ENCODE peak calls at places on chromosomes 16 and 17, in five cellular contexts. One of them, this sample, is unnamed.

GRCh38 chr17:43721537-43722268 is 36.9 kb downstream of the SOST start:
- DNase-seq in fibroblast of mammary gland: peak
- DNase-seq in T-helper 9 cell: no peak
- DNase-seq in AG10803: peak
- DNase-seq in activated T-helper 2 cell treated with anti-CD3 and anti-CD28 coated beads, Interferon-gamma antibody, Interleukin-2, Interleukin-4, amounts not matched to agents 10 μg/mL and 5 μg/mL and 100 μg/mL, durations not matched to agents 14 hours and 24 hours and 36 hours: no peak
- DNase-seq in this sample: no peak

GRCh38 chr17:32757963-32758362 is 119.0 kb downstream of the MYO1D start:
- DNase-seq in fibroblast of mammary gland: no peak
- DNase-seq in activated T-helper 2 cell treated with anti-CD3 and anti-CD28 coated beads, Interferon-gamma antibody, Interleukin-2, Interleukin-4, amounts not matched to agents 10 μg/mL and 5 μg/mL and 100 μg/mL, durations not matched to agents 14 hours and 24 hours and 36 hours: no peak
- DNase-seq in T-helper 9 cell: no peak
- DNase-seq in AG10803: peak
- DNase-seq in this sample: no peak

GRCh38 chr17:67717192-67717623 is 528 bp upstream of the NOL11 start:
- DNase-seq in T-helper 9 cell: no peak
- DNase-seq in fibroblast of mammary gland: no peak
- DNase-seq in AG10803: peak
- DNase-seq in activated T-helper 2 cell treated with anti-CD3 and anti-CD28 coated beads, Interferon-gamma antibody, Interleukin-2, Interleukin-4, amounts not matched to agents 10 μg/mL and 5 μg/mL and 100 μg/mL, durations not matched to agents 14 hours and 24 hours and 36 hours: no peak
- DNase-seq in this sample: no peak

GRCh38 chr16:48498761-48499600 is 111.0 kb downstream of the N4BP1 start:
- DNase-seq in T-helper 9 cell: no peak
- DNase-seq in fibroblast of mammary gland: peak
- DNase-seq in AG10803: peak
- DNase-seq in activated T-helper 2 cell treated with anti-CD3 and anti-CD28 coated beads, Interferon-gamma antibody, Interleukin-2, Interleukin-4, amounts not matched to agents 10 μg/mL and 5 μg/mL and 100 μg/mL, durations not matched to agents 14 hours and 24 hours and 36 hours: no peak
- DNase-seq in this sample: no peak

GRCh38 chr17:83132251-83133081 is 53.1 kb downstream of the METRNL start:
- DNase-seq in T-helper 9 cell: no peak
- DNase-seq in AG10803: no peak
- DNase-seq in activated T-helper 2 cell treated with anti-CD3 and anti-CD28 coated beads, Interferon-gamma antibody, Interleukin-2, Interleukin-4, amounts not matched to agents 10 μg/mL and 5 μg/mL and 100 μg/mL, durations not matched to agents 14 hours and 24 hours and 36 hours: no peak
- DNase-seq in fibroblast of mammary gland: no peak
- DNase-seq in this sample: no peak

GRCh38 chr17:79859676-79860615 is 20.7 kb upstream of the CBX4 start:
- DNase-seq in T-helper 9 cell: no peak
- DNase-seq in fibroblast of mammary gland: no peak
- DNase-seq in activated T-helper 2 cell treated with anti-CD3 and anti-CD28 coated beads, Interferon-gamma antibody, Interleukin-2, Interleukin-4, amounts not matched to agents 10 μg/mL and 5 μg/mL and 100 μg/mL, durations not matched to agents 14 hours and 24 hours and 36 hours: no peak
- DNase-seq in AG10803: no peak
- DNase-seq in this sample: no peak

GRCh38 chr17:19327039-19327776 is 35.3 kb downstream of the B9D1 start:
- DNase-seq in AG10803: peak
- DNase-seq in fibroblast of mammary gland: peak
- DNase-seq in T-helper 9 cell: no peak
- DNase-seq in activated T-helper 2 cell treated with anti-CD3 and anti-CD28 coated beads, Interferon-gamma antibody, Interleukin-2, Interleukin-4, amounts not matched to agents 10 μg/mL and 5 μg/mL and 100 μg/mL, durations not matched to agents 14 hours and 24 hours and 36 hours: no peak
- DNase-seq in this sample: no peak

GRCh38 chr16:86181526-86181925 is 282.6 kb downstream of the IRF8 start:
- DNase-seq in AG10803: no peak
- DNase-seq in fibroblast of mammary gland: no peak
- DNase-seq in activated T-helper 2 cell treated with anti-CD3 and anti-CD28 coated beads, Interferon-gamma antibody, Interleukin-2, Interleukin-4, amounts not matched to agents 10 μg/mL and 5 μg/mL and 100 μg/mL, durations not matched to agents 14 hours and 24 hours and 36 hours: no peak
- DNase-seq in T-helper 9 cell: no peak
- DNase-seq in this sample: no peak

GRCh38 chr17:47686661-47687327 is 7.2 kb upstream of the TBKBP1 start:
- DNase-seq in T-helper 9 cell: no peak
- DNase-seq in AG10803: peak
- DNase-seq in fibroblast of mammary gland: peak
- DNase-seq in activated T-helper 2 cell treated with anti-CD3 and anti-CD28 coated beads, Interferon-gamma antibody, Interleukin-2, Interleukin-4, amounts not matched to agents 10 μg/mL and 5 μg/mL and 100 μg/mL, durations not matched to agents 14 hours and 24 hours and 36 hours: no peak
- DNase-seq in this sample: no peak

GRCh38 chr17:63479495-63480184 is 2.8 kb downstream of the ACE start:
- DNase-seq in AG10803: no peak
- DNase-seq in fibroblast of mammary gland: no peak
- DNase-seq in T-helper 9 cell: no peak
- DNase-seq in activated T-helper 2 cell treated with anti-CD3 and anti-CD28 coated beads, Interferon-gamma antibody, Interleukin-2, Interleukin-4, amounts not matched to agents 10 μg/mL and 5 μg/mL and 100 μg/mL, durations not matched to agents 14 hours and 24 hours and 36 hours: no peak
- DNase-seq in this sample: no peak

GRCh38 chr16:495127-495748 is 32.3 kb upstream of the CAPN15 start:
- DNase-seq in T-helper 9 cell: no peak
- DNase-seq in fibroblast of mammary gland: peak
- DNase-seq in AG10803: peak
- DNase-seq in activated T-helper 2 cell treated with anti-CD3 and anti-CD28 coated beads, Interferon-gamma antibody, Interleukin-2, Interleukin-4, amounts not matched to agents 10 μg/mL and 5 μg/mL and 100 μg/mL, durations not matched to agents 14 hours and 24 hours and 36 hours: no peak
- DNase-seq in this sample: no peak

GRCh38 chr16:82699262-82699661 is 72.5 kb downstream of the CDH13 start:
- DNase-seq in fibroblast of mammary gland: no peak
- DNase-seq in activated T-helper 2 cell treated with anti-CD3 and anti-CD28 coated beads, Interferon-gamma antibody, Interleukin-2, Interleukin-4, amounts not matched to agents 10 μg/mL and 5 μg/mL and 100 μg/mL, durations not matched to agents 14 hours and 24 hours and 36 hours: no peak
- DNase-seq in T-helper 9 cell: no peak
- DNase-seq in AG10803: no peak
- DNase-seq in this sample: no peak

GRCh38 chr16:85902366-85903155 is 3.6 kb downstream of the IRF8 start:
- DNase-seq in activated T-helper 2 cell treated with anti-CD3 and anti-CD28 coated beads, Interferon-gamma antibody, Interleukin-2, Interleukin-4, amounts not matched to agents 10 μg/mL and 5 μg/mL and 100 μg/mL, durations not matched to agents 14 hours and 24 hours and 36 hours: peak
- DNase-seq in AG10803: no peak
- DNase-seq in fibroblast of mammary gland: no peak
- DNase-seq in T-helper 9 cell: peak
- DNase-seq in this sample: no peak

GRCh38 chr17:67974598-67975066 is 21.6 kb downstream of the C17orf58 start:
- DNase-seq in AG10803: no peak
- DNase-seq in T-helper 9 cell: no peak
- DNase-seq in fibroblast of mammary gland: no peak
- DNase-seq in activated T-helper 2 cell treated with anti-CD3 and anti-CD28 coated beads, Interferon-gamma antibody, Interleukin-2, Interleukin-4, amounts not matched to agents 10 μg/mL and 5 μg/mL and 100 μg/mL, durations not matched to agents 14 hours and 24 hours and 36 hours: no peak
- DNase-seq in this sample: no peak

GRCh38 chr16:13906426-13907089 is 13.4 kb upstream of the ERCC4 start:
- DNase-seq in activated T-helper 2 cell treated with anti-CD3 and anti-CD28 coated beads, Interferon-gamma antibody, Interleukin-2, Interleukin-4, amounts not matched to agents 10 μg/mL and 5 μg/mL and 100 μg/mL, durations not matched to agents 14 hours and 24 hours and 36 hours: no peak
- DNase-seq in T-helper 9 cell: no peak
- DNase-seq in AG10803: no peak
- DNase-seq in fibroblast of mammary gland: peak
- DNase-seq in this sample: no peak

GRCh38 chr17:60135951-60136666 is 13.7 kb upstream of the CA4 start:
- DNase-seq in T-helper 9 cell: no peak
- DNase-seq in activated T-helper 2 cell treated with anti-CD3 and anti-CD28 coated beads, Interferon-gamma antibody, Interleukin-2, Interleukin-4, amounts not matched to agents 10 μg/mL and 5 μg/mL and 100 μg/mL, durations not matched to agents 14 hours and 24 hours and 36 hours: no peak
- DNase-seq in fibroblast of mammary gland: no peak
- DNase-seq in AG10803: no peak
- DNase-seq in this sample: no peak

GRCh38 chr16:89502319-89502843 is 5.8 kb upstream of the SPG7 start:
- DNase-seq in T-helper 9 cell: no peak
- DNase-seq in AG10803: no peak
- DNase-seq in fibroblast of mammary gland: no peak
- DNase-seq in activated T-helper 2 cell treated with anti-CD3 and anti-CD28 coated beads, Interferon-gamma antibody, Interleukin-2, Interleukin-4, amounts not matched to agents 10 μg/mL and 5 μg/mL and 100 μg/mL, durations not matched to agents 14 hours and 24 hours and 36 hours: no peak
- DNase-seq in this sample: no peak

GRCh38 chr17:1460233-1460632 is 4.2 kb upstream of the CRK start:
- DNase-seq in AG10803: peak
- DNase-seq in T-helper 9 cell: no peak
- DNase-seq in fibroblast of mammary gland: peak
- DNase-seq in activated T-helper 2 cell treated with anti-CD3 and anti-CD28 coated beads, Interferon-gamma antibody, Interleukin-2, Interleukin-4, amounts not matched to agents 10 μg/mL and 5 μg/mL and 100 μg/mL, durations not matched to agents 14 hours and 24 hours and 36 hours: no peak
- DNase-seq in this sample: no peak

GRCh38 chr16:11572301-11572995 is 14.3 kb downstream of the LITAF start:
- DNase-seq in AG10803: no peak
- DNase-seq in fibroblast of mammary gland: no peak
- DNase-seq in T-helper 9 cell: peak
- DNase-seq in activated T-helper 2 cell treated with anti-CD3 and anti-CD28 coated beads, Interferon-gamma antibody, Interleukin-2, Interleukin-4, amounts not matched to agents 10 μg/mL and 5 μg/mL and 100 μg/mL, durations not matched to agents 14 hours and 24 hours and 36 hours: no peak
- DNase-seq in this sample: no peak

GRCh38 chr17:16814439-16814838 is 124.4 kb downstream of the CCDC144A start:
- DNase-seq in activated T-helper 2 cell treated with anti-CD3 and anti-CD28 coated beads, Interferon-gamma antibody, Interleukin-2, Interleukin-4, amounts not matched to agents 10 μg/mL and 5 μg/mL and 100 μg/mL, durations not matched to agents 14 hours and 24 hours and 36 hours: no peak
- DNase-seq in fibroblast of mammary gland: no peak
- DNase-seq in AG10803: no peak
- DNase-seq in T-helper 9 cell: no peak
- DNase-seq in this sample: no peak

GRCh38 chr17:40286473-40286872 is 1.2 kb upstream of the CDC6 start:
- DNase-seq in fibroblast of mammary gland: no peak
- DNase-seq in T-helper 9 cell: no peak
- DNase-seq in AG10803: no peak
- DNase-seq in activated T-helper 2 cell treated with anti-CD3 and anti-CD28 coated beads, Interferon-gamma antibody, Interleukin-2, Interleukin-4, amounts not matched to agents 10 μg/mL and 5 μg/mL and 100 μg/mL, durations not matched to agents 14 hours and 24 hours and 36 hours: no peak
- DNase-seq in this sample: no peak

GRCh38 chr17:10745231-10745630 is 15.4 kb upstream of the TMEM220 start:
- DNase-seq in T-helper 9 cell: no peak
- DNase-seq in activated T-helper 2 cell treated with anti-CD3 and anti-CD28 coated beads, Interferon-gamma antibody, Interleukin-2, Interleukin-4, amounts not matched to agents 10 μg/mL and 5 μg/mL and 100 μg/mL, durations not matched to agents 14 hours and 24 hours and 36 hours: no peak
- DNase-seq in fibroblast of mammary gland: peak
- DNase-seq in AG10803: peak
- DNase-seq in this sample: no peak

GRCh38 chr17:18959071-18959844 is 7.3 kb downstream of the SLC5A10 start:
- DNase-seq in activated T-helper 2 cell treated with anti-CD3 and anti-CD28 coated beads, Interferon-gamma antibody, Interleukin-2, Interleukin-4, amounts not matched to agents 10 μg/mL and 5 μg/mL and 100 μg/mL, durations not matched to agents 14 hours and 24 hours and 36 hours: no peak
- DNase-seq in fibroblast of mammary gland: no peak
- DNase-seq in T-helper 9 cell: no peak
- DNase-seq in AG10803: no peak
- DNase-seq in this sample: no peak

GRCh38 chr17:6078370-6078950 is 8.3 kb downstream of the WSCD1 start:
- DNase-seq in T-helper 9 cell: no peak
- DNase-seq in activated T-helper 2 cell treated with anti-CD3 and anti-CD28 coated beads, Interferon-gamma antibody, Interleukin-2, Interleukin-4, amounts not matched to agents 10 μg/mL and 5 μg/mL and 100 μg/mL, durations not matched to agents 14 hours and 24 hours and 36 hours: no peak
- DNase-seq in AG10803: no peak
- DNase-seq in fibroblast of mammary gland: no peak
- DNase-seq in this sample: no peak

GRCh38 chr17:62995377-62995885 is 29.4 kb downstream of the TANC2 start:
- DNase-seq in activated T-helper 2 cell treated with anti-CD3 and anti-CD28 coated beads, Interferon-gamma antibody, Interleukin-2, Interleukin-4, amounts not matched to agents 10 μg/mL and 5 μg/mL and 100 μg/mL, durations not matched to agents 14 hours and 24 hours and 36 hours: no peak
- DNase-seq in AG10803: peak
- DNase-seq in fibroblast of mammary gland: peak
- DNase-seq in T-helper 9 cell: no peak
- DNase-seq in this sample: no peak

GRCh38 chr16:84916850-84917249 is 94.5 kb downstream of the ZDHHC7 start:
- DNase-seq in activated T-helper 2 cell treated with anti-CD3 and anti-CD28 coated beads, Interferon-gamma antibody, Interleukin-2, Interleukin-4, amounts not matched to agents 10 μg/mL and 5 μg/mL and 100 μg/mL, durations not matched to agents 14 hours and 24 hours and 36 hours: no peak
- DNase-seq in AG10803: no peak
- DNase-seq in fibroblast of mammary gland: no peak
- DNase-seq in T-helper 9 cell: no peak
- DNase-seq in this sample: no peak

GRCh38 chr17:41811549-41812175 is at the start of gene P3H4:
- DNase-seq in AG10803: peak
- DNase-seq in activated T-helper 2 cell treated with anti-CD3 and anti-CD28 coated beads, Interferon-gamma antibody, Interleukin-2, Interleukin-4, amounts not matched to agents 10 μg/mL and 5 μg/mL and 100 μg/mL, durations not matched to agents 14 hours and 24 hours and 36 hours: peak
- DNase-seq in fibroblast of mammary gland: peak
- DNase-seq in T-helper 9 cell: peak
- DNase-seq in this sample: peak

GRCh38 chr17:17528696-17529652 is 32.8 kb upstream of the RASD1 start:
- DNase-seq in AG10803: no peak
- DNase-seq in T-helper 9 cell: no peak
- DNase-seq in fibroblast of mammary gland: no peak
- DNase-seq in activated T-helper 2 cell treated with anti-CD3 and anti-CD28 coated beads, Interferon-gamma antibody, Interleukin-2, Interleukin-4, amounts not matched to agents 10 μg/mL and 5 μg/mL and 100 μg/mL, durations not matched to agents 14 hours and 24 hours and 36 hours: no peak
- DNase-seq in this sample: no peak

GRCh38 chr16:31064882-31065461 is 9.1 kb downstream of the ZNF668 start:
- DNase-seq in AG10803: peak
- DNase-seq in T-helper 9 cell: no peak
- DNase-seq in fibroblast of mammary gland: peak
- DNase-seq in activated T-helper 2 cell treated with anti-CD3 and anti-CD28 coated beads, Interferon-gamma antibody, Interleukin-2, Interleukin-4, amounts not matched to agents 10 μg/mL and 5 μg/mL and 100 μg/mL, durations not matched to agents 14 hours and 24 hours and 36 hours: no peak
- DNase-seq in this sample: no peak

GRCh38 chr17:30427611-30428010 is 48.9 kb downstream of the CPD start:
- DNase-seq in T-helper 9 cell: no peak
- DNase-seq in fibroblast of mammary gland: no peak
- DNase-seq in activated T-helper 2 cell treated with anti-CD3 and anti-CD28 coated beads, Interferon-gamma antibody, Interleukin-2, Interleukin-4, amounts not matched to agents 10 μg/mL and 5 μg/mL and 100 μg/mL, durations not matched to agents 14 hours and 24 hours and 36 hours: no peak
- DNase-seq in AG10803: no peak
- DNase-seq in this sample: no peak

GRCh38 chr17:47225436-47225858 is 16.3 kb downstream of the MYL4 start:
- DNase-seq in T-helper 9 cell: no peak
- DNase-seq in fibroblast of mammary gland: peak
- DNase-seq in activated T-helper 2 cell treated with anti-CD3 and anti-CD28 coated beads, Interferon-gamma antibody, Interleukin-2, Interleukin-4, amounts not matched to agents 10 μg/mL and 5 μg/mL and 100 μg/mL, durations not matched to agents 14 hours and 24 hours and 36 hours: no peak
- DNase-seq in AG10803: peak
- DNase-seq in this sample: no peak

GRCh38 chr16:12062343-12063003 is 85.9 kb downstream of the SNX29 start:
- DNase-seq in fibroblast of mammary gland: peak
- DNase-seq in AG10803: peak
- DNase-seq in activated T-helper 2 cell treated with anti-CD3 and anti-CD28 coated beads, Interferon-gamma antibody, Interleukin-2, Interleukin-4, amounts not matched to agents 10 μg/mL and 5 μg/mL and 100 μg/mL, durations not matched to agents 14 hours and 24 hours and 36 hours: no peak
- DNase-seq in T-helper 9 cell: no peak
- DNase-seq in this sample: no peak

GRCh38 chr17:8468109-8468508 is 32.4 kb downstream of the NDEL1 start:
- DNase-seq in T-helper 9 cell: no peak
- DNase-seq in AG10803: no peak
- DNase-seq in activated T-helper 2 cell treated with anti-CD3 and anti-CD28 coated beads, Interferon-gamma antibody, Interleukin-2, Interleukin-4, amounts not matched to agents 10 μg/mL and 5 μg/mL and 100 μg/mL, durations not matched to agents 14 hours and 24 hours and 36 hours: no peak
- DNase-seq in fibroblast of mammary gland: no peak
- DNase-seq in this sample: no peak

GRCh38 chr17:16158721-16159120 is 56.6 kb downstream of the NCOR1 start:
- DNase-seq in fibroblast of mammary gland: no peak
- DNase-seq in T-helper 9 cell: no peak
- DNase-seq in AG10803: no peak
- DNase-seq in activated T-helper 2 cell treated with anti-CD3 and anti-CD28 coated beads, Interferon-gamma antibody, Interleukin-2, Interleukin-4, amounts not matched to agents 10 μg/mL and 5 μg/mL and 100 μg/mL, durations not matched to agents 14 hours and 24 hours and 36 hours: no peak
- DNase-seq in this sample: no peak

GRCh38 chr17:77356690-77357201 is 216.0 kb downstream of the SEC14L1 start:
- DNase-seq in activated T-helper 2 cell treated with anti-CD3 and anti-CD28 coated beads, Interferon-gamma antibody, Interleukin-2, Interleukin-4, amounts not matched to agents 10 μg/mL and 5 μg/mL and 100 μg/mL, durations not matched to agents 14 hours and 24 hours and 36 hours: no peak
- DNase-seq in T-helper 9 cell: no peak
- DNase-seq in AG10803: no peak
- DNase-seq in fibroblast of mammary gland: no peak
- DNase-seq in this sample: no peak

GRCh38 chr17:6444573-6445335 is 499 bp downstream of the PIMREG start:
- DNase-seq in fibroblast of mammary gland: no peak
- DNase-seq in T-helper 9 cell: no peak
- DNase-seq in AG10803: no peak
- DNase-seq in activated T-helper 2 cell treated with anti-CD3 and anti-CD28 coated beads, Interferon-gamma antibody, Interleukin-2, Interleukin-4, amounts not matched to agents 10 μg/mL and 5 μg/mL and 100 μg/mL, durations not matched to agents 14 hours and 24 hours and 36 hours: no peak
- DNase-seq in this sample: no peak

GRCh38 chr17:14664511-14664910 is 363.6 kb downstream of the HS3ST3B1 start:
- DNase-seq in AG10803: no peak
- DNase-seq in T-helper 9 cell: no peak
- DNase-seq in activated T-helper 2 cell treated with anti-CD3 and anti-CD28 coated beads, Interferon-gamma antibody, Interleukin-2, Interleukin-4, amounts not matched to agents 10 μg/mL and 5 μg/mL and 100 μg/mL, durations not matched to agents 14 hours and 24 hours and 36 hours: no peak
- DNase-seq in fibroblast of mammary gland: no peak
- DNase-seq in this sample: no peak

GRCh38 chr17:43644081-43644480 is 17.6 kb downstream of the MEOX1 start:
- DNase-seq in activated T-helper 2 cell treated with anti-CD3 and anti-CD28 coated beads, Interferon-gamma antibody, Interleukin-2, Interleukin-4, amounts not matched to agents 10 μg/mL and 5 μg/mL and 100 μg/mL, durations not matched to agents 14 hours and 24 hours and 36 hours: no peak
- DNase-seq in T-helper 9 cell: no peak
- DNase-seq in fibroblast of mammary gland: no peak
- DNase-seq in AG10803: no peak
- DNase-seq in this sample: no peak

GRCh38 chr17:82302991-82303943 is 14.1 kb downstream of the CD7 start:
- DNase-seq in AG10803: no peak
- DNase-seq in T-helper 9 cell: peak
- DNase-seq in activated T-helper 2 cell treated with anti-CD3 and anti-CD28 coated beads, Interferon-gamma antibody, Interleukin-2, Interleukin-4, amounts not matched to agents 10 μg/mL and 5 μg/mL and 100 μg/mL, durations not matched to agents 14 hours and 24 hours and 36 hours: no peak
- DNase-seq in fibroblast of mammary gland: no peak
- DNase-seq in this sample: no peak